ENCODE peak calls at places on chromosomes 11 and 22, in four cellular contexts. One of them, this sample, is unnamed.

GRCh38 chr11:73186294-73186850 is 31.7 kb upstream of the P2RY2 start:
- DNase-seq in T-helper 17 cell: no peak
- DNase-seq in activated T-helper 1 cell treated with anti-CD3 and anti-CD28 coated beads, Interleukin-12 subunit alpha, Interleukin-12 subunit beta, Interleukin-2, Interleukin-4 antibody, amounts not matched to agents 30 ng/mL and 10 ng/mL and 1 ng/mL, durations not matched to agents 14 hours and 24 hours and 36 hours: no peak
- DNase-seq in heart right ventricle: no peak
- DNase-seq in this sample: no peak

GRCh38 chr22:17581056-17581455 is 17.8 kb downstream of the SLC25A18 start:
- DNase-seq in T-helper 17 cell: no peak
- DNase-seq in activated T-helper 1 cell treated with anti-CD3 and anti-CD28 coated beads, Interleukin-12 subunit alpha, Interleukin-12 subunit beta, Interleukin-2, Interleukin-4 antibody, amounts not matched to agents 30 ng/mL and 10 ng/mL and 1 ng/mL, durations not matched to agents 14 hours and 24 hours and 36 hours: no peak
- DNase-seq in heart right ventricle: no peak
- DNase-seq in this sample: no peak

GRCh38 chr11:128664286-128664685 is 29.6 kb upstream of the FLI1 start:
- DNase-seq in T-helper 17 cell: no peak
- DNase-seq in activated T-helper 1 cell treated with anti-CD3 and anti-CD28 coated beads, Interleukin-12 subunit alpha, Interleukin-12 subunit beta, Interleukin-2, Interleukin-4 antibody, amounts not matched to agents 30 ng/mL and 10 ng/mL and 1 ng/mL, durations not matched to agents 14 hours and 24 hours and 36 hours: no peak
- DNase-seq in heart right ventricle: no peak
- DNase-seq in this sample: no peak

GRCh38 chr22:37485714-37486223 is 415 bp downstream of the MFNG start:
- DNase-seq in T-helper 17 cell: no peak
- DNase-seq in activated T-helper 1 cell treated with anti-CD3 and anti-CD28 coated beads, Interleukin-12 subunit alpha, Interleukin-12 subunit beta, Interleukin-2, Interleukin-4 antibody, amounts not matched to agents 30 ng/mL and 10 ng/mL and 1 ng/mL, durations not matched to agents 14 hours and 24 hours and 36 hours: no peak
- DNase-seq in heart right ventricle: no peak
- DNase-seq in this sample: no peak

GRCh38 chr22:27990879-27991278 is 71.8 kb upstream of the PITPNB start:
- DNase-seq in T-helper 17 cell: no peak
- DNase-seq in activated T-helper 1 cell treated with anti-CD3 and anti-CD28 coated beads, Interleukin-12 subunit alpha, Interleukin-12 subunit beta, Interleukin-2, Interleukin-4 antibody, amounts not matched to agents 30 ng/mL and 10 ng/mL and 1 ng/mL, durations not matched to agents 14 hours and 24 hours and 36 hours: no peak
- DNase-seq in heart right ventricle: peak; percentile 58
- DNase-seq in this sample: peak; percentile 81

GRCh38 chr11:129259950-129260349 is 67.8 kb upstream of the ARHGAP32 start:
- DNase-seq in T-helper 17 cell: no peak
- DNase-seq in activated T-helper 1 cell treated with anti-CD3 and anti-CD28 coated beads, Interleukin-12 subunit alpha, Interleukin-12 subunit beta, Interleukin-2, Interleukin-4 antibody, amounts not matched to agents 30 ng/mL and 10 ng/mL and 1 ng/mL, durations not matched to agents 14 hours and 24 hours and 36 hours: no peak
- DNase-seq in heart right ventricle: no peak
- DNase-seq in this sample: no peak

GRCh38 chr11:35178067-35178805 is 39.3 kb downstream of the CD44 start:
- DNase-seq in T-helper 17 cell: no peak
- DNase-seq in activated T-helper 1 cell treated with anti-CD3 and anti-CD28 coated beads, Interleukin-12 subunit alpha, Interleukin-12 subunit beta, Interleukin-2, Interleukin-4 antibody, amounts not matched to agents 30 ng/mL and 10 ng/mL and 1 ng/mL, durations not matched to agents 14 hours and 24 hours and 36 hours: no peak
- DNase-seq in heart right ventricle: no peak
- DNase-seq in this sample: no peak

GRCh38 chr11:69234171-69234570 is 59.8 kb upstream of the MYEOV start:
- DNase-seq in T-helper 17 cell: no peak
- DNase-seq in activated T-helper 1 cell treated with anti-CD3 and anti-CD28 coated beads, Interleukin-12 subunit alpha, Interleukin-12 subunit beta, Interleukin-2, Interleukin-4 antibody, amounts not matched to agents 30 ng/mL and 10 ng/mL and 1 ng/mL, durations not matched to agents 14 hours and 24 hours and 36 hours: no peak
- DNase-seq in heart right ventricle: no peak
- DNase-seq in this sample: no peak

GRCh38 chr11:79045018-79045787 is 395.6 kb downstream of the TENM4 start:
- DNase-seq in T-helper 17 cell: no peak
- DNase-seq in activated T-helper 1 cell treated with anti-CD3 and anti-CD28 coated beads, Interleukin-12 subunit alpha, Interleukin-12 subunit beta, Interleukin-2, Interleukin-4 antibody, amounts not matched to agents 30 ng/mL and 10 ng/mL and 1 ng/mL, durations not matched to agents 14 hours and 24 hours and 36 hours: no peak
- DNase-seq in heart right ventricle: no peak
- DNase-seq in this sample: no peak

GRCh38 chr22:17009640-17010291 is 1.7 kb upstream of the GAB4 start:
- DNase-seq in T-helper 17 cell: no peak
- DNase-seq in activated T-helper 1 cell treated with anti-CD3 and anti-CD28 coated beads, Interleukin-12 subunit alpha, Interleukin-12 subunit beta, Interleukin-2, Interleukin-4 antibody, amounts not matched to agents 30 ng/mL and 10 ng/mL and 1 ng/mL, durations not matched to agents 14 hours and 24 hours and 36 hours: no peak
- DNase-seq in heart right ventricle: no peak
- DNase-seq in this sample: no peak

GRCh38 chr22:48244388-48245118 is 1482.1 kb downstream of the TBC1D22A start:
- DNase-seq in T-helper 17 cell: no peak
- DNase-seq in activated T-helper 1 cell treated with anti-CD3 and anti-CD28 coated beads, Interleukin-12 subunit alpha, Interleukin-12 subunit beta, Interleukin-2, Interleukin-4 antibody, amounts not matched to agents 30 ng/mL and 10 ng/mL and 1 ng/mL, durations not matched to agents 14 hours and 24 hours and 36 hours: no peak
- DNase-seq in heart right ventricle: no peak
- DNase-seq in this sample: no peak

GRCh38 chr11:130122141-130122575 is 37.4 kb upstream of the ST14 start:
- DNase-seq in T-helper 17 cell: no peak
- DNase-seq in activated T-helper 1 cell treated with anti-CD3 and anti-CD28 coated beads, Interleukin-12 subunit alpha, Interleukin-12 subunit beta, Interleukin-2, Interleukin-4 antibody, amounts not matched to agents 30 ng/mL and 10 ng/mL and 1 ng/mL, durations not matched to agents 14 hours and 24 hours and 36 hours: no peak
- DNase-seq in heart right ventricle: no peak
- DNase-seq in this sample: no peak

GRCh38 chr11:113615098-113615497 is 91.0 kb downstream of the TMPRSS5 start:
- DNase-seq in T-helper 17 cell: no peak
- DNase-seq in activated T-helper 1 cell treated with anti-CD3 and anti-CD28 coated beads, Interleukin-12 subunit alpha, Interleukin-12 subunit beta, Interleukin-2, Interleukin-4 antibody, amounts not matched to agents 30 ng/mL and 10 ng/mL and 1 ng/mL, durations not matched to agents 14 hours and 24 hours and 36 hours: no peak
- DNase-seq in heart right ventricle: no peak
- DNase-seq in this sample: no peak

GRCh38 chr11:83574516-83574915 is 288.3 kb upstream of the CCDC90B start:
- DNase-seq in T-helper 17 cell: no peak
- DNase-seq in activated T-helper 1 cell treated with anti-CD3 and anti-CD28 coated beads, Interleukin-12 subunit alpha, Interleukin-12 subunit beta, Interleukin-2, Interleukin-4 antibody, amounts not matched to agents 30 ng/mL and 10 ng/mL and 1 ng/mL, durations not matched to agents 14 hours and 24 hours and 36 hours: no peak
- DNase-seq in heart right ventricle: no peak
- DNase-seq in this sample: no peak

GRCh38 chr11:66951135-66951534 is 7.0 kb downstream of the PC start:
- DNase-seq in T-helper 17 cell: no peak
- DNase-seq in activated T-helper 1 cell treated with anti-CD3 and anti-CD28 coated beads, Interleukin-12 subunit alpha, Interleukin-12 subunit beta, Interleukin-2, Interleukin-4 antibody, amounts not matched to agents 30 ng/mL and 10 ng/mL and 1 ng/mL, durations not matched to agents 14 hours and 24 hours and 36 hours: no peak
- DNase-seq in heart right ventricle: no peak
- DNase-seq in this sample: no peak

GRCh38 chr11:117064275-117064674 is 34.0 kb downstream of the SIK3 start:
- DNase-seq in T-helper 17 cell: no peak
- DNase-seq in activated T-helper 1 cell treated with anti-CD3 and anti-CD28 coated beads, Interleukin-12 subunit alpha, Interleukin-12 subunit beta, Interleukin-2, Interleukin-4 antibody, amounts not matched to agents 30 ng/mL and 10 ng/mL and 1 ng/mL, durations not matched to agents 14 hours and 24 hours and 36 hours: no peak
- DNase-seq in heart right ventricle: no peak
- DNase-seq in this sample: no peak

GRCh38 chr11:2305862-2306823 is 4.3 kb downstream of the TSPAN32 start:
- DNase-seq in T-helper 17 cell: no peak
- DNase-seq in activated T-helper 1 cell treated with anti-CD3 and anti-CD28 coated beads, Interleukin-12 subunit alpha, Interleukin-12 subunit beta, Interleukin-2, Interleukin-4 antibody, amounts not matched to agents 30 ng/mL and 10 ng/mL and 1 ng/mL, durations not matched to agents 14 hours and 24 hours and 36 hours: no peak
- DNase-seq in heart right ventricle: peak; percentile 79
- DNase-seq in this sample: peak; percentile 84

GRCh38 chr22:40203568-40203967 is 25.8 kb downstream of the TNRC6B start:
- DNase-seq in T-helper 17 cell: no peak
- DNase-seq in activated T-helper 1 cell treated with anti-CD3 and anti-CD28 coated beads, Interleukin-12 subunit alpha, Interleukin-12 subunit beta, Interleukin-2, Interleukin-4 antibody, amounts not matched to agents 30 ng/mL and 10 ng/mL and 1 ng/mL, durations not matched to agents 14 hours and 24 hours and 36 hours: peak; percentile 38
- DNase-seq in heart right ventricle: no peak
- DNase-seq in this sample: no peak

GRCh38 chr22:37137131-37137530 is 12.6 kb downstream of the IL2RB start:
- DNase-seq in T-helper 17 cell: no peak
- DNase-seq in activated T-helper 1 cell treated with anti-CD3 and anti-CD28 coated beads, Interleukin-12 subunit alpha, Interleukin-12 subunit beta, Interleukin-2, Interleukin-4 antibody, amounts not matched to agents 30 ng/mL and 10 ng/mL and 1 ng/mL, durations not matched to agents 14 hours and 24 hours and 36 hours: no peak
- DNase-seq in heart right ventricle: no peak
- DNase-seq in this sample: no peak

GRCh38 chr22:19880786-19881569 is 26.3 kb upstream of the GNB1L start:
- DNase-seq in T-helper 17 cell: peak; percentile 6
- DNase-seq in activated T-helper 1 cell treated with anti-CD3 and anti-CD28 coated beads, Interleukin-12 subunit alpha, Interleukin-12 subunit beta, Interleukin-2, Interleukin-4 antibody, amounts not matched to agents 30 ng/mL and 10 ng/mL and 1 ng/mL, durations not matched to agents 14 hours and 24 hours and 36 hours: no peak
- DNase-seq in heart right ventricle: peak; percentile 51
- DNase-seq in this sample: peak; percentile 64

GRCh38 chr11:82315093-82315492 is 418.6 kb downstream of the FAM181B start:
- DNase-seq in T-helper 17 cell: no peak
- DNase-seq in activated T-helper 1 cell treated with anti-CD3 and anti-CD28 coated beads, Interleukin-12 subunit alpha, Interleukin-12 subunit beta, Interleukin-2, Interleukin-4 antibody, amounts not matched to agents 30 ng/mL and 10 ng/mL and 1 ng/mL, durations not matched to agents 14 hours and 24 hours and 36 hours: no peak
- DNase-seq in heart right ventricle: no peak
- DNase-seq in this sample: no peak

GRCh38 chr22:42791721-42792452 is 65.2 kb downstream of the ARFGAP3 start:
- DNase-seq in T-helper 17 cell: no peak
- DNase-seq in activated T-helper 1 cell treated with anti-CD3 and anti-CD28 coated beads, Interleukin-12 subunit alpha, Interleukin-12 subunit beta, Interleukin-2, Interleukin-4 antibody, amounts not matched to agents 30 ng/mL and 10 ng/mL and 1 ng/mL, durations not matched to agents 14 hours and 24 hours and 36 hours: no peak
- DNase-seq in heart right ventricle: peak; percentile 44
- DNase-seq in this sample: peak; percentile 75